ENCODE peak calls at places on chromosomes 2 and 18, in five cellular contexts. G is A549, A is pancreas, F is Panc1, H is HepG2. V is an unnamed sample.

GRCh38 chr18:14104906-14105748 is 27.1 kb downstream of the ZNF519 start:
- DNase-seq in H (peak; percentile 6), A (no peak), G (no peak), F (no peak), V (no peak)

GRCh38 chr2:43021791-43022500 is 204.5 kb downstream of the ZFP36L2 start:
- DNase-seq in A (peak; percentile 77), F (no peak), H (peak; percentile 65), G (no peak), V (no peak)

GRCh38 chr2:176126929-176127768 is 2.4 kb upstream of the HOXD8 start:
- DNase-seq in F (no peak), G (peak; percentile 52), A (no peak), H (peak; percentile 13), V (no peak)

GRCh38 chr18:7908686-7909299 is 341.7 kb downstream of the PTPRM start:
- DNase-seq in H (no peak), G (no peak), A (no peak), F (no peak), V (no peak)

GRCh38 chr2:224127871-224128501 is 88.9 kb upstream of the SERPINE2 start:
- DNase-seq in A (no peak), H (no peak), G (no peak), F (no peak), V (no peak)

GRCh38 chr2:63048367-63049171 is 2.1 kb upstream of the OTX1 start:
- DNase-seq in A (no peak), G (no peak), H (no peak), F (no peak), V (no peak)

GRCh38 chr18:58276640-58277456 is 232.8 kb downstream of the NEDD4L start:
- DNase-seq in F (no peak), G (no peak), H (no peak), A (no peak), V (no peak)

GRCh38 chr2:224086226-224086911 is 47.3 kb upstream of the SERPINE2 start:
- DNase-seq in A (no peak), H (peak; percentile 43), F (peak; percentile 54), G (peak; percentile 73), V (peak; percentile 95)

GRCh38 chr18:22441638-22442037 is 23.9 kb upstream of the CTAGE1 start:
- DNase-seq in A (no peak), H (no peak), G (no peak), F (no peak), V (no peak)

GRCh38 chr2:120912101-120912985 is 176.7 kb downstream of the GLI2 start:
- DNase-seq in F (no peak), A (no peak), H (no peak), G (peak; percentile 96), V (peak; percentile 49)

GRCh38 chr2:210038078-210038477 is 35.6 kb downstream of the RPE start:
- DNase-seq in H (no peak), F (no peak), A (no peak), G (no peak), V (no peak)

GRCh38 chr2:171025199-171025598 is 96.1 kb downstream of the GORASP2 start:
- DNase-seq in A (no peak), G (no peak), F (no peak), H (no peak), V (no peak)

GRCh38 chr2:96342085-96342484 is 6.5 kb downstream of the NCAPH start:
- DNase-seq in A (no peak), F (no peak), G (peak; percentile 53), H (peak; percentile 67), V (no peak)

GRCh38 chr2:217943379-217944321 is 59.1 kb downstream of the TNS1 start:
- DNase-seq in G (peak; percentile 35), A (peak; percentile 91), F (no peak), H (peak; percentile 71), V (no peak)

GRCh38 chr2:105055613-105056012 is 17.7 kb downstream of the MRPS9 start:
- DNase-seq in G (no peak), H (no peak), A (no peak), F (no peak), V (no peak)

GRCh38 chr2:16093639-16094447 is 153.5 kb downstream of the MYCN start:
- DNase-seq in A (no peak), H (peak; percentile 60), G (no peak), F (no peak), V (no peak)

GRCh38 chr18:45336431-45336830 is 278.8 kb upstream of the SLC14A2 start:
- DNase-seq in G (no peak), H (no peak), A (no peak), F (no peak), V (no peak)

GRCh38 chr2:217494572-217494971 is 508.2 kb downstream of the TNS1 start:
- DNase-seq in H (no peak), G (no peak), F (no peak), A (no peak), V (no peak)

GRCh38 chr18:12307871-12308385 is at the start of gene TUBB6:
- DNase-seq in A (peak; percentile 81), H (no peak), F (no peak), G (peak; percentile 38), V (no peak)

GRCh38 chr2:71460056-71460455 is 6.7 kb downstream of the DYSF start:
- DNase-seq in F (no peak), A (no peak), G (no peak), H (no peak), V (no peak)

GRCh38 chr2:3290655-3291054 is 87.0 kb downstream of the EIPR1 start:
- DNase-seq in G (no peak), F (no peak), H (no peak), A (no peak), V (no peak)

GRCh38 chr2:85796549-85797262 is 42.9 kb downstream of the ATOH8 start:
- DNase-seq in F (no peak), G (no peak), H (no peak), A (peak; percentile 45), V (no peak)

GRCh38 chr2:174003635-174004310 is 38.6 kb upstream of the SP3 start:
- DNase-seq in H (peak; percentile 64), F (no peak), G (no peak), A (peak; percentile 86), V (no peak)
- TF ChIP-seq CTCF in H (peak; percentile 93), F (peak; percentile 38), G (no peak), A (no peak), V (no peak)

GRCh38 chr2:37560241-37560848 is 111.1 kb downstream of the CDC42EP3 start:
- DNase-seq in F (no peak), H (no peak), G (no peak), A (no peak), V (no peak)

GRCh38 chr2:37563375-37564011 is 107.9 kb downstream of the CDC42EP3 start:
- DNase-seq in F (no peak), G (no peak), H (no peak), A (no peak), V (no peak)

GRCh38 chr2:37560863-37561614 is 110.4 kb downstream of the CDC42EP3 start:
- DNase-seq in A (no peak), H (no peak), F (no peak), G (no peak), V (no peak)

GRCh38 chr2:37564356-37564755 is 107.1 kb downstream of the CDC42EP3 start:
- DNase-seq in F (no peak), G (no peak), A (no peak), H (no peak), V (no peak)

DNA sequence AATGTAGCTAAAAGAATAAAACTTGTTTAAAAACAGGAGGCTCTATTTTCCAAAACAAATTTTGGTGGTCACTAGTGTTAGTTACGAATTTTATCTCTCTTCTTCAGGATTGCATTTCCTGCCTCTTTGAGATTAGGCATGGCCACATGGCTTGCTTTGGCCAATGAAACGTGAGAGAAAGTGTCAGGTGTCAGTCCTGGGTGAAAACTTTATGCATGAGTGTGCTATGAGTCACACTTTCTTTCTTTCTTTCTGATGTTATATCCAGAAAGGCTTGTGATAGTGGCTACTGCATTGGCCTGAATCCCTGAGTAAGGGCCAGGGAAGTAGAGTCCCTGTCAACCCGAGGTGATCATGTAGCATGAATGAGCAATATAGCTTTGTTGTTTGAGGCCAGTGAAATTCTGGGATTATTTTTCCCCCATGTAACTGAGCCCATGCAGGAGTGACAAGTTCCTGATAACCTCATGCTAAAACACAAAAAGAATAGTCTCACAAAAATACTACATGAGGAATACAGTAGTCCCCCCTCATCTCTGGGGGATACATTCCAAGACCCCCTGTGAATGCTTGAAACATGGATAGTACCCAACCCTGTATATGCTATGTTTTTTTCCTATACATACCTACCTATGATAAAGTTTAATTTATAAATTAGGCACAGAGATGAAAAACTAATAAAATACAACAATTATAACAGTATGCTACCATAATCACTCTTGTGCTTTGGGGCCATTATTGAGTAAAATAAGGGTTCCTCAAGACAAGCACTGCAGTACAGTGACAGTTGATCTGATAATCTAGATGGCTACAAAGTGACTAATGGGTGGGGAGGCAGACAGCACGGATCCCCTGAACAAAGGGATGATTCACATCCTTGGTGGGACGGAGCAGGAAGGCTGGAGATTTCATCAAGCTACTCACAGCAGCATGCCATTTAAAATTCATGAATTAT is 109.5 kb downstream of the CDC42EP3 start:
- DNase-seq in F (no peak), A (no peak), H (peak; percentile 13), G (peak; percentile 83), V (no peak)
- H3K4me3 ChIP-seq in F (no peak overlapping the region), A (no peak overlapping the region), H (no peak overlapping the region), G (no peak overlapping the region), V (no peak overlapping the region)

DNA sequence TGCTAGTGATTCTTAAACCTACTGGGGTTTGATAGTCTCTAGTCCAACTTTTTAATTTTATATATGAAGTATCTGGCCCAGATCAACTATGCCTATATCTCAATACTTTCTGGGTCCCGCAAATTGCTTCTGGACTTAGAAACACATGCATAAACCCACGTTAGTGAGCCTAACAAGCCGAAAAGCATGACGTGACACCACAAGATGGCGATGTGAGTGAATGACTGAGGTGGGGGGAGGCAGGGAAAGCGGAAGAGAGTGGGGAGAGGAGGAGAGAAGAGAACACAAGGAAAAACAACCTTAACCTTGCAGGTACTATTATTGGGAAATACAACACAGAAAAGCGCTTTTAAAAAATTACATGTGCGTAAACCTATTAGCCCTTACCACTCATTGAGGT is 13.8 kb downstream of the PDIA6 start:
- DNase-seq in A (no peak), G (peak; percentile 40), H (no peak), F (no peak), V (no peak)
- TF ChIP-seq CTCF in A (no peak), G (peak; percentile 32), H (peak; percentile 37), F (peak; percentile 68), V (no peak)

GRCh38 chr2:33021542-33022259 is 74.9 kb downstream of the LTBP1 start:
- DNase-seq in G (peak; percentile 45), H (no peak), F (no peak), A (no peak), V (peak; percentile 41)

GRCh38 chr2:33022395-33022985 is 75.7 kb downstream of the LTBP1 start:
- DNase-seq in G (no peak), H (no peak), A (no peak), F (no peak), V (no peak)

GRCh38 chr2:33023732-33024301 is 77.1 kb downstream of the LTBP1 start:
- DNase-seq in A (no peak), H (no peak), F (no peak), G (no peak), V (no peak)

GRCh38 chr2:33024758-33025157 is 78.0 kb downstream of the LTBP1 start:
- DNase-seq in G (no peak), H (no peak), A (no peak), F (no peak), V (no peak)

GRCh38 chr2:33022989-33023731 is 76.4 kb downstream of the LTBP1 start:
- DNase-seq in H (peak; percentile 63), G (peak; percentile 82), A (no peak), F (peak; percentile 66), V (peak; percentile 38)
- H3K4me3 ChIP-seq in H (no peak overlapping the region), G (no peak overlapping the region), A (no peak overlapping the region), F (no peak overlapping the region), V (no peak overlapping the region)

V was measured in BJ.